ENCODE peak calls at places on chromosomes 11 and 22, in eight cellular contexts. P is MM.1S, B is A549, W is foreskin keratinocyte, G is upper lobe of right lung, F is heart right ventricle, K is heart left ventricle, L is sigmoid colon. O is an unnamed sample.

GRCh38 chr11:64303109-64304031 is 2.0 kb upstream of the ESRRA start:
- DNase-seq in G (no peak), P (no peak), L (no peak), K (no peak), W (no peak), F (no peak), B (no peak), O (no peak)

GRCh38 chr11:40867991-40868685 is 591.3 kb downstream of the LRRC4C start:
- DNase-seq in K (no peak), B (no peak), P (no peak), L (no peak), W (peak; percentile 39), F (no peak), G (no peak), O (no peak)

GRCh38 chr11:125275905-125276634 is 111.5 kb downstream of the PKNOX2 start:
- DNase-seq in B (no peak), F (no peak), W (no peak), K (no peak), P (no peak), G (no peak), L (no peak), O (no peak)

GRCh38 chr11:2095198-2095520 is 44.0 kb downstream of the IGF2 start:
- DNase-seq in G (no peak), K (no peak), B (no peak), L (peak; percentile 44), W (no peak), P (no peak), F (no peak), O (no peak)

GRCh38 chr11:6636480-6636879 is 17.3 kb upstream of the TPP1 start:
- DNase-seq in P (no peak), G (no peak), B (no peak), W (no peak), F (no peak), L (no peak), K (no peak), O (no peak)

GRCh38 chr11:19777342-19778102 is 64.9 kb downstream of the NAV2 start:
- DNase-seq in B (peak; percentile 32), L (no peak), P (no peak), F (no peak), K (no peak), W (peak; percentile 33), G (no peak), O (no peak)

GRCh38 chr11:20194470-20194869 is 34.2 kb upstream of the DBX1 start:
- DNase-seq in B (no peak), F (no peak), G (no peak), L (no peak), W (no peak), K (no peak), P (no peak), O (no peak)

GRCh38 chr22:29316429-29316828 is 932 bp upstream of the RASL10A start:
- DNase-seq in G (no peak), L (no peak), P (no peak), B (no peak), F (no peak), W (no peak), K (no peak), O (no peak)

GRCh38 chr22:33022231-33022630 is 36.0 kb downstream of the SYN3 start:
- DNase-seq in F (no peak), G (no peak), P (no peak), B (no peak), W (no peak), L (no peak), K (no peak), O (no peak)

GRCh38 chr22:19167106-19167869 is 11.2 kb downstream of the SLC25A1 start:
- DNase-seq in L (no peak), K (no peak), B (no peak), G (no peak), F (no peak), P (no peak), W (no peak), O (no peak)

GRCh38 chr22:49950396-49950994 is 10.1 kb upstream of the PIM3 start:
- DNase-seq in K (no peak), G (no peak), W (no peak), B (no peak), P (peak; percentile 4), L (no peak), F (no peak), O (no peak)
- H3K27ac ChIP-seq in K (no peak overlapping the region), G (peak overlapping the region; percentile 90), W (peak overlapping the region; percentile 84), B (peak overlapping the region; percentile 93), P (no peak overlapping the region), L (no peak overlapping the region), F (no peak overlapping the region), O (peak overlapping the region; percentile 61)

DNA sequence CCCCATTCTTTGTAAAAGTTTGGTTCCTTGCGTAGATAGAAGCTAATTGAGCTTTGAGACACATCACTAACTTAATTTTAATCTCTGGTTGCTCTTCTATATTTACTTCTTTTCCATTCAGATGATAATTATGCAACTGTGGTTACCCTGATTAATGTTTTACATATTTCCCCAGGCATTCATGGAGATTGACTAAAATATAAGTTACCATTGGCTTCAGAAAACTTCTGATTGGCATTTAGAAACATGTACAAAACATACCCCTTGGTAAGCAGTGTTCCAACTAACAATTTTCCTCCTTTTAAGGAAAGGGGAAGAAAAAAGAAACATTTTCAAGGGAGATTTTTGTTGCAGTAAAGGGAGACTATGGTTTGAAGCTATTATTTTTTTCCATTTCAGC is 43.9 kb downstream of the FAT3 start:
- DNase-seq in F (no peak), B (no peak), W (no peak), G (no peak), L (no peak), P (no peak), K (no peak), O (no peak)
- H3K27ac ChIP-seq in F (no peak overlapping the region), B (peak overlapping the region; percentile 79), W (no peak overlapping the region), G (no peak overlapping the region), L (no peak overlapping the region), P (no peak overlapping the region), K (no peak overlapping the region), O (no peak overlapping the region)

GRCh38 chr11:85974126-85974525 is 94.8 kb downstream of the PICALM start:
- DNase-seq in W (no peak), G (no peak), K (no peak), P (no peak), B (no peak), F (no peak), L (no peak), O (no peak)

GRCh38 chr11:85976525-85976924 is 92.4 kb downstream of the PICALM start:
- DNase-seq in G (no peak), F (no peak), L (no peak), B (no peak), P (no peak), W (no peak), K (no peak), O (no peak)

GRCh38 chr11:85977751-85978160 is 91.1 kb downstream of the PICALM start:
- DNase-seq in B (no peak), W (no peak), F (no peak), K (no peak), L (no peak), P (no peak), G (no peak), O (no peak)
- H3K27ac ChIP-seq in B (no peak overlapping the region), W (no peak overlapping the region), F (no peak overlapping the region), K (no peak overlapping the region), L (peak overlapping the region; percentile 30), P (no peak overlapping the region), G (no peak overlapping the region), O (no peak overlapping the region)

GRCh38 chr22:43506487-43506886 is 94.7 kb downstream of the MPPED1 start:
- DNase-seq in G (no peak), F (no peak), W (no peak), P (no peak), K (no peak), B (no peak), L (no peak), O (no peak)
- H3K27ac ChIP-seq in G (no peak overlapping the region), F (no peak overlapping the region), W (no peak overlapping the region), P (no peak overlapping the region), K (no peak overlapping the region), B (no peak overlapping the region), L (no peak overlapping the region), O (no peak overlapping the region)

GRCh38 chr11:59810189-59810910 is at the start of gene MRPL16:
- DNase-seq in G (peak; percentile 94), F (peak; percentile 88), P (peak; percentile 95), B (peak; percentile 92), L (peak; percentile 92), K (peak; percentile 89), W (peak; percentile 86), O (peak; percentile 61)
- H3K27ac ChIP-seq in G (peak within 1 kb of the TSS; percentile 91), F (peak within 1 kb of the TSS; percentile 90), P (peak within 1 kb of the TSS; percentile 82), B (peak within 1 kb of the TSS; percentile 91), L (peak within 1 kb of the TSS; percentile 83), K (peak within 1 kb of the TSS; percentile 80), W (peak within 1 kb of the TSS; percentile 18), O (peak within 1 kb of the TSS; percentile 93)

O was measured in Panc1.